ENCODE peak calls at places on chromosomes 13 and 19, in six cellular contexts. G is coronary artery; D is HFF-Myc; R is neural progenitor cell; Y is activated CD8-positive, alpha-beta T cell treated with anti-CD3 and anti-CD28 coated beads for 36 hours; V is transverse colon. N is an unnamed sample.

GRCh38 chr13:20118268-20119140 is 42.3 kb downstream of the GJA3 start:
- DNase-seq in R (peak; percentile 63), V (peak; percentile 76), G (peak; percentile 79), D (no peak), Y (peak; percentile 15), N (peak; percentile 30)

GRCh38 chr13:78194904-78195639 is 276.4 kb upstream of the EDNRB start:
- DNase-seq in R (peak; percentile 66), Y (no peak), D (no peak), V (no peak), G (no peak), N (no peak)

GRCh38 chr13:52428295-52428694 is 22.1 kb downstream of the VPS36 start:
- DNase-seq in G (no peak), V (no peak), Y (no peak), D (no peak), R (no peak), N (peak; percentile 11)

GRCh38 chr13:37657134-37657533 is 58.6 kb upstream of the POSTN start:
- DNase-seq in Y (no peak), R (no peak), D (no peak), V (no peak), G (no peak), N (no peak)

GRCh38 chr13:24038405-24038804 is 122.1 kb upstream of the SPATA13 start:
- DNase-seq in G (no peak), D (peak; percentile 41), Y (peak; percentile 57), V (no peak), R (no peak), N (peak; percentile 24)

GRCh38 chr19:3179739-3180293 is 1.2 kb downstream of the S1PR4 start:
- DNase-seq in R (no peak), V (no peak), G (no peak), Y (peak; percentile 70), D (no peak), N (no peak)

GRCh38 chr19:52992109-52993004 is 21.4 kb upstream of the ERVV-1 start:
- DNase-seq in D (no peak), V (peak; percentile 37), R (peak; percentile 41), Y (peak; percentile 7), G (no peak), N (no peak)

GRCh38 chr19:31548941-31549340 is 199.7 kb upstream of the TSHZ3 start:
- DNase-seq in Y (no peak), V (no peak), R (peak; percentile 42), G (no peak), D (no peak), N (no peak)

GRCh38 chr13:94233401-94233800 is 246.1 kb downstream of the DCT start:
- DNase-seq in Y (no peak), V (no peak), R (no peak), D (peak; percentile 69), G (no peak), N (no peak)

GRCh38 chr19:44943801-44944249 is 1.8 kb downstream of the APOC4 start:
- DNase-seq in D (no peak), G (no peak), R (no peak), V (peak; percentile 60), Y (no peak), N (no peak)

GRCh38 chr19:50257141-50257540 is 53.7 kb downstream of the MYH14 start:
- DNase-seq in D (no peak), G (no peak), Y (no peak), R (no peak), V (no peak), N (no peak)

GRCh38 chr19:47713046-47714021 is at the start of gene EHD2:
- DNase-seq in G (peak; percentile 82), Y (peak; percentile 57), R (peak; percentile 70), V (peak; percentile 50), D (no peak), N (peak; percentile 86)

GRCh38 chr13:27257233-27257568 is 5.8 kb downstream of the RPL21 start:
- DNase-seq in V (no peak), G (no peak), D (no peak), Y (no peak), R (no peak), N (no peak)

GRCh38 chr13:96769874-96770273 is 224.4 kb downstream of the OXGR1 start:
- DNase-seq in Y (no peak), R (no peak), V (no peak), G (no peak), D (no peak), N (no peak)

GRCh38 chr13:111298214-111298975 is 22.0 kb upstream of the TEX29 start:
- DNase-seq in R (no peak), V (no peak), D (no peak), Y (no peak), G (no peak), N (no peak)

GRCh38 chr19:2577722-2578335 is 101.9 kb downstream of the GADD45B start:
- DNase-seq in G (peak; percentile 77), R (no peak), D (no peak), Y (no peak), V (no peak), N (no peak)

GRCh38 chr19:38952395-38953165 is 21.8 kb downstream of the MRPS12 start:
- DNase-seq in R (peak; percentile 54), D (no peak), G (no peak), V (peak; percentile 26), Y (peak; percentile 56), N (peak; percentile 77)

GRCh38 chr19:38204096-38204495 is 19.9 kb downstream of the DPF1 start:
- DNase-seq in G (no peak), V (no peak), R (no peak), D (no peak), Y (no peak), N (no peak)

GRCh38 chr13:77919351-77920294 is 992 bp upstream of the EDNRB start:
- DNase-seq in G (peak; percentile 74), D (no peak), V (peak; percentile 21), Y (peak; percentile 3), R (peak; percentile 69), N (no peak)

GRCh38 chr13:101398920-101399319 is 17.4 kb downstream of the NALCN start:
- DNase-seq in R (no peak), V (no peak), G (no peak), Y (no peak), D (no peak), N (no peak)

GRCh38 chr13:106530907-106531520 is 4.4 kb downstream of the EFNB2 start:
- DNase-seq in Y (no peak), R (peak; percentile 55), V (no peak), D (no peak), G (no peak), N (no peak)

GRCh38 chr13:106533940-106534843 is 1.3 kb downstream of the EFNB2 start:
- DNase-seq in R (peak; percentile 55), V (peak; percentile 63), D (no peak), Y (peak; percentile 24), G (peak; percentile 79), N (peak; percentile 17)

GRCh38 chr13:106534844-106535551 is 464 bp downstream of the EFNB2 start:
- DNase-seq in Y (peak; percentile 6), G (no peak), V (no peak), D (no peak), R (no peak), N (no peak)

GRCh38 chr13:106532111-106532929 is 3.1 kb downstream of the EFNB2 start:
- DNase-seq in Y (no peak), V (no peak), R (peak; percentile 59), G (no peak), D (no peak), N (no peak)

DNA sequence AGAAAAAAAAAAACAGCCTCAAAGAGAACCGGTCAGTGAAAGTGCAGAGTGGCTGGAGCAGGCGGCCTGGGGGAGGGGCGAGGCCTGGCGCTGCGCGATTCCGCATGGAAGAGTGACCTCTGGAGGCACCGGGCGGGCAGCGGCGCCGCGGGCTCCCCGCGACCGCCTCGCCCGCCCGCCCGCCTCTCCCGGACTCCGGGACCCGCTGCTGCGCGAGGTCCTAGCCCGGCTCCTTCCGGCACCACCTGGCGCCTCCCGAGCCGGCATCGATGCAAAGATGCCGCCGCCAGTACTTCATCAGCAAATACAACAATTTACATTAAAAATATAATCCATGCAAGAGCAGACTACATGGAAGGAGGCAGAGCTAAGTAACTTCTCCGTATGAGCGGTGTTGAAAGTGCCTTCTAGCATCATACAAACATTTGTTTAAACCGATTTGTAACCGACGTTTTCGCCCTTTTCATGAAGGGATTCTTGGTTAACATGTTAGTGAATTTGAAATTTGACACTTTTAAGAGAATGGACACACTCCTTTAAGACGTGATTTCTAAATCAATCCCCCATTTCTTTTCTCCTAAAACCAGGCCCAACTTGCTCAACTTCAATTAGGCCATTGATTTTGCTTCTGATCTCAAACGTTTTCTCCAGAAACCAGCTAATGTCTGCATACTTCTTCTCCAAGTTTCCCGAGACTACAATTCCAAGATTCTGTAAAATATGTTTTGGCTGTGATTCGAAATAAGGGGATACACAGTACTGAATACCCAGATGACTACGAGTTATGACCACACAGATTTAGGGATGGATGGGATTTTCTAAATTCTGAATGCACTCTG is 2.1 kb downstream of the EFNB2 start:
- DNase-seq in D (no peak), R (peak; percentile 93), Y (peak; percentile 21), G (peak; percentile 83), V (peak; percentile 89), N (peak; percentile 71)
- TF ChIP-seq CTCF in D (peak; percentile 25), R (peak; percentile 64), Y (no peak), G (peak; percentile 24), V (peak; percentile 54), N (no peak)

GRCh38 chr13:46403851-46404731 is 17.0 kb upstream of the RUBCNL start:
- DNase-seq in R (no peak), V (no peak), Y (no peak), G (no peak), D (no peak), N (no peak)
- TF ChIP-seq CTCF in R (no peak), V (no peak), Y (no peak), G (no peak), D (no peak), N (no peak)

GRCh38 chr19:29873024-29873800 is 61.4 kb downstream of the CCNE1 start:
- DNase-seq in V (peak; percentile 49), R (peak; percentile 86), D (no peak), G (no peak), Y (peak; percentile 72), N (peak; percentile 66)

GRCh38 chr19:29875931-29876330 is 64.1 kb downstream of the CCNE1 start:
- DNase-seq in V (no peak), R (no peak), G (no peak), Y (no peak), D (no peak), N (no peak)

GRCh38 chr19:29871143-29871542 is 59.4 kb downstream of the CCNE1 start:
- DNase-seq in G (no peak), R (no peak), D (no peak), V (no peak), Y (no peak), N (no peak)

GRCh38 chr19:29873801-29874575 is 62.2 kb downstream of the CCNE1 start:
- DNase-seq in Y (no peak), V (no peak), R (no peak), G (no peak), D (no peak), N (no peak)

DNA sequence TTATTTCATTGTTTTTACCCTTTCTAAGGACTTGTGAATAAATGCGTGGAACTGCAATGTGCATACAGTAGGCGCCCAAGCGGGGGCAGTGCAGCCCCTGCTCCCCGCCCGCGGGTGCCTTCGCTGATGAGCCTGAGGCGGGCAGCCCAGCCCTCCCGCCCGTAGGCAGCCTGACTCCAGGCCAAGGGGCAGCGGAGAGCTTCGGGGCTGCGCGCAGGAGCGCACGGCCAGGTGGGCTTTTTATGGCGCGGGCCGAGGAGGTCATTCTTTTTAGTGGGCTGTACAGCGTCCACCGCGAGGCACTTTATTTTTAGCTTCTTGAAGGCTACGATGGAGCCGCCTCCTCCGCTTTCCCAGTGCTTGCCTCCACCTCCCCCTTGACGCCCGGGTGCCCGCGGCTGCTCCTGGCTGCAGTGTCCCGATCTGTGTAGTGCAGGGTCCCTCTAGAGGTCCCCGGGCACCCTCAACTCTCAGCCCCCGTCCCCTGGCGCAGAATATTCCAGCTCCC is 60.5 kb downstream of the CCNE1 start:
- DNase-seq in D (no peak), G (no peak), R (peak; percentile 81), V (no peak), Y (peak; percentile 31), N (no peak)
- TF ChIP-seq CTCF in D (no peak), G (no peak), R (peak; percentile 47), V (no peak), Y (peak; percentile 37), N (no peak)

GRCh38 chr13:22735381-22735995 is 445.3 kb upstream of the SGCG start:
- DNase-seq in Y (no peak), G (no peak), R (peak; percentile 30), V (no peak), D (no peak), N (no peak)
- TF ChIP-seq CTCF in Y (no peak), G (no peak), R (peak; percentile 40), V (no peak), D (no peak), N (no peak)